ENCODE peak calls at places on chromosomes 3 and 15, in six cellular contexts. R, U, P, Q, W and E are unnamed samples.

GRCh38 chr15:57306305-57306943 is 69.9 kb upstream of the CGNL1 start:
- DNase-seq in R (peak; percentile 85), U (peak; percentile 81), P (peak; percentile 84), Q (peak; percentile 87), W (peak; percentile 35), E (peak; percentile 87)

GRCh38 chr3:186526256-186526606 is 17.9 kb downstream of the CRYGS start:
- DNase-seq in R (no peak), U (peak; percentile 24), P (no peak), Q (no peak), W (no peak), E (no peak)

GRCh38 chr3:177824190-177824786 is 627.0 kb upstream of the TBL1XR1 start:
- DNase-seq in R (no peak), U (no peak), P (peak; percentile 67), Q (peak; percentile 54), W (no peak), E (no peak)

GRCh38 chr3:131907809-131908208 is 127.0 kb downstream of the CPNE4 start:
- DNase-seq in R (peak; percentile 3), U (no peak), P (no peak), Q (no peak), W (no peak), E (no peak)

GRCh38 chr3:94564247-94564646 is 501.4 kb downstream of the NSUN3 start:
- DNase-seq in R (no peak), U (no peak), P (no peak), Q (no peak), W (no peak), E (no peak)

GRCh38 chr15:68676011-68676605 is 97.3 kb downstream of the CORO2B start:
- DNase-seq in R (no peak), U (no peak), P (no peak), Q (no peak), W (no peak), E (no peak)

GRCh38 chr3:67018105-67018788 is 20.1 kb downstream of the KBTBD8 start:
- DNase-seq in R (peak; percentile 89), U (peak; percentile 58), P (peak; percentile 21), Q (no peak), W (no peak), E (no peak)

GRCh38 chr3:16303037-16303436 is 38.0 kb downstream of the OXNAD1 start:
- DNase-seq in R (no peak), U (no peak), P (no peak), Q (no peak), W (no peak), E (no peak)

GRCh38 chr15:90300988-90301715 is 35.7 kb downstream of the NGRN start:
- DNase-seq in R (peak; percentile 58), U (peak; percentile 71), P (peak; percentile 49), Q (peak; percentile 62), W (no peak), E (peak; percentile 43)

GRCh38 chr3:82410366-82410765 is 648.9 kb upstream of the GBE1 start:
- DNase-seq in R (no peak), U (no peak), P (no peak), Q (no peak), W (no peak), E (no peak)

GRCh38 chr3:128801779-128802369 is 75.9 kb downstream of the RAB7A start:
- DNase-seq in R (no peak), U (no peak), P (no peak), Q (no peak), W (no peak), E (no peak)

GRCh38 chr3:150083653-150084037 is 113.0 kb upstream of the PFN2 start:
- DNase-seq in R (no peak), U (no peak), P (no peak), Q (no peak), W (no peak), E (no peak)

GRCh38 chr3:136792931-136793330 is 26.0 kb upstream of the SLC35G2 start:
- DNase-seq in R (no peak), U (no peak), P (no peak), Q (no peak), W (no peak), E (no peak)

GRCh38 chr3:58116161-58116955 is 94.4 kb downstream of the DNASE1L3 start:
- DNase-seq in R (no peak), U (peak; percentile 15), P (no peak), Q (no peak), W (peak; percentile 27), E (peak; percentile 53)

DNA sequence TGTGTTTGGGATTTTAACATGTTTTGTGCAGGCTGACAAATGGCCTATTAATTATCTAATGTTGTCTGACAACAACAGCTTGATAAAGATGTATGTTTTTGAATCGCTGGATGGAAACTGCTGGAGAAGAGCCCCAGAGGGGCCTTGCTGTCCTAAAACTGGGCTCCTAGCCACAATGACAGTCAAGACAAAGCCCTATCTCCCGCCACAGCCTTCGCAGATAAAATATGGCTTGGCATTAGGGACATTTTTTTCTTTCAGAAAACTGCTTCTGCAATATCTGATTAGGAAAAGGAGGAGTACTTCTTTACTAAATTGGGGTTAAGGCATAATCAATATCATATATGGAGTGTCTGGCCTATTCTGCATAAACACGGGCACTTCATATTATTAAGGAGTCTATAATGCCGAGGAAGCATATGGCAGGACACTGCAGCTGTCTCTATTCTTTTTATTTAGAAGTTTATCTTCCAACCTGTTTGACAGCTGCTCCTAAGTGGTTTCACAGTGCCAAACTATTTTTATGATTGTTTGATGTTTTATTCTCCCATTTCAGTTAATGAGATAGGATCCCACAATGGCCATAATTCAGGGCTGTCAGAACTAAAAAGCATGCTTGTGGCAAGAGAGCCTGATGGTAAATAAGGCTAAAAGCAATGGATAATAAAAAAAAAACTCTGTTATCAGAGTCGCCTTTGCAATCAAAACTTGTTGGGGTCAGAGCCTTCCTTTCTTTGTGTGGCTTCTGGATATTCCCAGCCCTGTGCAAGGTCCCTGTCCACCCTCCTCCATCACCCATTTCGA is 210.1 kb downstream of the MECOM start:
- DNase-seq in R (no peak), U (no peak), P (no peak), Q (no peak), W (no peak), E (no peak)
- TF ChIP-seq CTCF in R (no peak), U (no peak), P (no peak), Q (no peak), W (no peak), E (no peak)

GRCh38 chr3:179493260-179493659 is 42.0 kb upstream of the GNB4 start:
- DNase-seq in R (no peak), U (no peak), P (no peak), Q (no peak), W (no peak), E (no peak)

DNA sequence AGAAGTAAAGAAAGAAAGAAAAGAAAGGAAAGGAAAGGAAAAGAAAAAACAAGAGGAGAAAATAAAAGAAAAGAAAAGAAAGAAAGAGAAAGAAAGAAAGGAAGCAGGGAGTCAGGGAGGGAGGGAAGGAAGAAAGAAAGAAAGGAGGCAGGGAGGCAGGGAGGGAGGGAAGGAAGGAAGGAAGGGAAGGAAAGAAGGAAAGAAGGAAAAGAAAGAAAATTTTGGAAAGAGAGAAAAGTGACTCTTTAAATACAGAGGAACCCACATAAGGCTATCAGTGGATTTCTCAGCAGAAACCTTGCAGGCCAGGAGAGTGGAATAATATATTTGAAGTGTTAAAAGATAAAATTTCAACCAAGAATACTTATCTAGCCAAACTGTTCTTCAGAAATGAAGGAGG is 44.2 kb upstream of the GNB4 start:
- DNase-seq in R (no peak), U (no peak), P (no peak), Q (no peak), W (no peak), E (no peak)
- H3K9me3 ChIP-seq in R (no peaks in the 10 kb centered on the region), U (peaks cover 20% of the 10 kb centered on the region), P (peaks cover 10% of the 10 kb centered on the region), Q (no peaks in the 10 kb centered on the region), W (peaks cover 21% of the 10 kb centered on the region), E (peaks cover 39% of the 10 kb centered on the region)

GRCh38 chr3:14633819-14634424 is 17.6 kb upstream of the CCDC174 start:
- DNase-seq in R (peak; percentile 73), U (peak; percentile 77), P (peak; percentile 77), Q (peak; percentile 64), W (no peak), E (peak; percentile 43)
- TF ChIP-seq CTCF in R (peak; percentile 79), U (peak; percentile 96), P (peak; percentile 74), Q (peak; percentile 68), W (peak; percentile 62), E (peak; percentile 76)

GRCh38 chr3:5994651-5995050 is 807.1 kb downstream of the EDEM1 start:
- DNase-seq in R (peak; percentile 18), U (no peak), P (no peak), Q (no peak), W (no peak), E (no peak)
- H3K9me3 ChIP-seq in R (no peaks in the 10 kb centered on the region), U (no peaks in the 10 kb centered on the region), P (no peaks in the 10 kb centered on the region), Q (no peaks in the 10 kb centered on the region), W (no peaks in the 10 kb centered on the region), E (no peaks in the 10 kb centered on the region)

DNA sequence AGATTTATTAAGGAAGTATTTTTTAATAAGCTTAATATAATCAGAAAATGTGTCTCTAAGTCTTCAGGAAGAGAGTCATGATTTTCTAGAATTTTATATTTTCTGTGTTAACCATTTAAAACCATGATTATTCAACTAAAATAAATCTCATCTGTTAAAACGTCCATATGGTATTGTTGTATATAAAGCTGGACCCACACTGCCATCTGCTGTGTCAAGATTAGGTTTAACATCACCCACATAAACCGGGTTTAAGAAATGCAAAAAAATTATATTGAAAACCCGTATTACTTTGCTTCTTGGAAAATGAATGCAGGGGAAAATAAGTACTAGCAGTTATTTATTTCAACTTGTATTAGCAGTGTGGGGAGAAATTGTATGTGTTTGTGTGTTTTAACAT is 9.5 kb upstream of the CCDC66 start:
- DNase-seq in R (no peak), U (peak; percentile 5), P (no peak), Q (no peak), W (no peak), E (no peak)
- TF ChIP-seq CTCF in R (no peak), U (peak; percentile 64), P (no peak), Q (no peak), W (no peak), E (no peak)

GRCh38 chr15:84611631-84612030 is 10.8 kb downstream of the ZSCAN2 start:
- DNase-seq in R (no peak), U (no peak), P (no peak), Q (no peak), W (no peak), E (no peak)
- H3K9me3 ChIP-seq in R (no peaks in the 10 kb centered on the region), U (no peaks in the 10 kb centered on the region), P (no peaks in the 10 kb centered on the region), Q (no peaks in the 10 kb centered on the region), W (no peaks in the 10 kb centered on the region), E (no peaks in the 10 kb centered on the region)

GRCh38 chr3:161859870-161860450 is 363.4 kb downstream of the OTOL1 start:
- DNase-seq in R (peak; percentile 7), U (no peak), P (no peak), Q (no peak), W (no peak), E (no peak)

GRCh38 chr3:161851941-161852566 is 355.4 kb downstream of the OTOL1 start:
- DNase-seq in R (peak; percentile 48), U (peak; percentile 32), P (peak; percentile 22), Q (peak; percentile 38), W (no peak), E (no peak)

GRCh38 chr3:161852744-161853143 is 356.1 kb downstream of the OTOL1 start:
- DNase-seq in R (no peak), U (no peak), P (no peak), Q (no peak), W (no peak), E (no peak)

GRCh38 chr3:161859057-161859456 is 362.4 kb downstream of the OTOL1 start:
- DNase-seq in R (no peak), U (no peak), P (no peak), Q (no peak), W (no peak), E (no peak)

GRCh38 chr3:161854232-161854771 is 357.7 kb downstream of the OTOL1 start:
- DNase-seq in R (peak; percentile 18), U (peak; percentile 26), P (no peak), Q (no peak), W (no peak), E (no peak)
- TF ChIP-seq CTCF in R (peak; percentile 21), U (peak; percentile 77), P (no peak), Q (no peak), W (no peak), E (no peak)

GRCh38 chr3:8345396-8345795 is 156.2 kb upstream of the LMCD1 start:
- DNase-seq in R (no peak), U (peak; percentile 20), P (no peak), Q (no peak), W (no peak), E (no peak)
- H3K9me3 ChIP-seq in R (no peaks in the 10 kb centered on the region), U (peaks cover 5% of the 10 kb centered on the region), P (peaks cover 9% of the 10 kb centered on the region), Q (no peaks in the 10 kb centered on the region), W (peaks cover 3% of the 10 kb centered on the region), E (peaks cover 13% of the 10 kb centered on the region)